ENCODE peak calls at places on chromosome 1, in six cellular contexts. D is stomach, A is H1, K is tibial nerve, L is ovary, Z is sigmoid colon. R is an unnamed sample. For H3K4me1, the result is how much of the 10 kb centered on the place peaks cover.

GRCh38 chr1:98794196-98794886 is 132.8 kb downstream of the SNX7 start:
- DNase-seq in D (no peak), A (no peak), K (peak), L (no peak), Z (no peak), R (no peak)

GRCh38 chr1:8412183-8412831 is 94.4 kb downstream of the SLC45A1 start:
- DNase-seq in D (no peak), A (no peak), K (peak), L (no peak), Z (peak), R (no peak)

GRCh38 chr1:185926562-185926961 is 192.4 kb downstream of the HMCN1 start:
- DNase-seq in D (no peak), A (no peak), K (no peak), L (no peak), Z (no peak), R (no peak)

GRCh38 chr1:237492359-237492758 is 398.4 kb downstream of the ZP4 start:
- DNase-seq in D (no peak), A (no peak), K (no peak), L (no peak), Z (no peak), R (no peak)

GRCh38 chr1:87826639-87827345 is 498.1 kb downstream of the LMO4 start:
- DNase-seq in D (no peak), A (no peak), K (peak), L (peak), Z (peak), R (peak)

GRCh38 chr1:180154003-180154324 is 705 bp upstream of the QSOX1 start:
- DNase-seq in D (no peak), A (no peak), K (no peak), L (no peak), Z (no peak), R (no peak)

GRCh38 chr1:173202430-173203145 is 4.5 kb downstream of the TNFSF4 start:
- DNase-seq in D (no peak), A (no peak), K (peak), L (no peak), Z (no peak), R (no peak)

GRCh38 chr1:95547000-95547399 is 313.0 kb downstream of the RWDD3 start:
- DNase-seq in D (no peak), A (no peak), K (no peak), L (no peak), Z (no peak), R (no peak)

GRCh38 chr1:230170153-230170547 is 103.1 kb downstream of the GALNT2 start:
- DNase-seq in D (no peak), A (no peak), K (no peak), L (no peak), Z (no peak), R (no peak)

GRCh38 chr1:101207891-101208290 is 28.9 kb upstream of the S1PR1 start:
- DNase-seq in D (no peak), A (no peak), K (no peak), L (no peak), Z (no peak), R (no peak)

GRCh38 chr1:15736666-15737229 is 690 bp downstream of the SLC25A34 start:
- DNase-seq in D (peak), A (no peak), K (no peak), L (no peak), Z (no peak), R (no peak)

GRCh38 chr1:178726545-178726944 is 1.5 kb downstream of the RALGPS2 start:
- DNase-seq in D (no peak), A (no peak), K (no peak), L (no peak), Z (no peak), R (no peak)

GRCh38 chr1:203477748-203478147 is 2.1 kb downstream of the PRELP start:
- DNase-seq in D (no peak), A (no peak), K (no peak), L (no peak), Z (no peak), R (no peak)

GRCh38 chr1:98054367-98054701 is 133.5 kb upstream of the DPYD start:
- DNase-seq in D (no peak), A (no peak), K (no peak), L (no peak), Z (no peak), R (no peak)

GRCh38 chr1:71106658-71107322 is 26.0 kb upstream of the ZRANB2 start:
- DNase-seq in D (no peak), A (no peak), K (no peak), L (no peak), Z (no peak), R (no peak)

GRCh38 chr1:99533909-99534907 is 111.7 kb upstream of the PALMD start:
- DNase-seq in D (no peak), A (no peak), K (no peak), L (no peak), Z (no peak), R (no peak)

GRCh38 chr1:35929730-35930592 is 944 bp upstream of the AGO3 start:
- DNase-seq in D (peak), A (peak), K (peak), L (peak), Z (peak), R (peak)

GRCh38 chr1:68270993-68271392 is 38.7 kb upstream of the WLS start:
- DNase-seq in D (no peak), A (no peak), K (no peak), L (no peak), Z (no peak), R (no peak)

GRCh38 chr1:168628807-168629206 is 52.4 kb downstream of the XCL1 start:
- DNase-seq in D (no peak), A (no peak), K (no peak), L (no peak), Z (no peak), R (no peak)

GRCh38 chr1:25692560-25692959 is 76.0 kb downstream of the MAN1C1 start:
- DNase-seq in D (no peak), A (peak), K (no peak), L (peak), Z (no peak), R (no peak)

GRCh38 chr1:175420491-175420827 is 227.9 kb upstream of the KIAA0040 start:
- DNase-seq in D (no peak), A (no peak), K (no peak), L (no peak), Z (no peak), R (no peak)

GRCh38 chr1:16906873-16907272 is 11.1 kb downstream of the RNU1-2 start:
- DNase-seq in D (no peak), A (no peak), K (no peak), L (no peak), Z (no peak), R (no peak)

GRCh38 chr1:66388918-66389317 is 145.0 kb upstream of the SGIP1 start:
- DNase-seq in D (no peak), A (no peak), K (no peak), L (no peak), Z (no peak), R (no peak)

GRCh38 chr1:26786437-26787380 is 1.0 kb upstream of the PIGV start:
- DNase-seq in D (peak), A (peak), K (peak), L (peak), Z (peak), R (peak)

GRCh38 chr1:180173952-180174351 is 19.3 kb downstream of the QSOX1 start:
- DNase-seq in D (peak), A (no peak), K (peak), L (peak), Z (peak), R (peak)

GRCh38 chr1:212699104-212699838 is 369 bp downstream of the BATF3 start:
- DNase-seq in D (peak), A (peak), K (peak), L (peak), Z (peak), R (peak)

GRCh38 chr1:245234217-245235120 is 79.7 kb downstream of the KIF26B start:
- DNase-seq in D (no peak), A (peak), K (no peak), L (no peak), Z (no peak), R (no peak)

GRCh38 chr1:64936958-64937357 is 29.4 kb downstream of the JAK1 start:
- DNase-seq in D (no peak), A (no peak), K (no peak), L (no peak), Z (no peak), R (no peak)

DNA sequence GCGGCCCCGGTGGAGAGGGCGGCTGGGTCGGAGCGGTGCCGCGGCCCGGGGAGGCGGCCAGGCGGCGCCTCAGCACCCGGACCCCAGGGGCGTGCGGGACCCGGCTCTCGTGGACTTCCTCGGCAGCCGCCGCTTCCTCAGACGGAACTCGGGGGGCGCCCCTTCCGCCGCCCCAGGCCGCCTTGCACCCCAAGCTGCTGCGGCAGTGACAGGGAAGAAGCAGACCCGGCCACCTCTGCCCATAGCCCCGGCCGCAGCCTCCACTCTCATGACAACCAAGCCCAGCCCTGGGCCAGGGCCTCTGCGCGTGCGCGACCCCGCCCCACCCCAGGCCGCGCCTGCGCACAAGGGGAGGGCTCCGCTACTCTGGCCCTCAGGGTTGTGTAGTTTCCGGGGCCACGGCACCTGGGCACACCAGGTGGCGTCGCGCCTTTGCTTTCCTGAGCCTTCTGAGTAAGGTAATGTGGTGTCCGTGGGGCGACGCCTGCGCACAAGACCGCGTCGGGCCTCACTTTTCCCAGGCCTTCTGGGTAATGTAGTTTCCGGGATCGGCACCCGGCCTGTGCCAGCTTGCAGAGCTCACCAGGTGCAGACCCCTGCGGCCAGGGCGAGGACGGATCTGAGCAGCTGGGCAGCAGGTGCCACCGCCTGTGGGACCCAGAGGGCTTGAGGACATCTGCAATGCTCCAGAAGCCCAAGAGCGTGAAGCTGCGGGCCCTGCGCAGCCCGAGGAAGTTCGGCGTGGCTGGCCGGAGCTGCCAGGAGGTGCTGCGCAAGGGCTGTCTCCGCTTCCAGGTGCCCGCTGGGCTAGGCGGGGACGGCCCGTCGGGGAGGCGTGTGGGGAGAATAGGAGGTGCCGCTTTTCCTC is at the start of the genes CEP104 and DFFB:
- DNase-seq in D (peak), A (peak), K (peak), L (peak), Z (peak), R (peak)
- TF ChIP-seq EP300 in D (no peak), A (no peak), K (peak), L (no peak), Z (no peak), R (no peak)

GRCh38 chr1:62233926-62234450 is 39.3 kb downstream of the L1TD1 start:
- DNase-seq in D (no peak), A (no peak), K (no peak), L (no peak), Z (no peak), R (no peak)

GRCh38 chr1:62235576-62235975 is 40.9 kb downstream of the L1TD1 start:
- DNase-seq in D (no peak), A (no peak), K (no peak), L (no peak), Z (no peak), R (no peak)

GRCh38 chr1:62237361-62237760 is 42.7 kb downstream of the L1TD1 start:
- DNase-seq in D (no peak), A (no peak), K (no peak), L (no peak), Z (no peak), R (no peak)

GRCh38 chr1:62232885-62233284 is 38.2 kb downstream of the L1TD1 start:
- DNase-seq in D (no peak), A (no peak), K (no peak), L (no peak), Z (no peak), R (no peak)

GRCh38 chr1:62234709-62235108 is 40.1 kb downstream of the L1TD1 start:
- DNase-seq in D (no peak), A (no peak), K (no peak), L (no peak), Z (no peak), R (no peak)
- H3K4me1 ChIP-seq in D (under half), A (under half), K (under half), L (under half), Z (under half), R (under half)

DNA sequence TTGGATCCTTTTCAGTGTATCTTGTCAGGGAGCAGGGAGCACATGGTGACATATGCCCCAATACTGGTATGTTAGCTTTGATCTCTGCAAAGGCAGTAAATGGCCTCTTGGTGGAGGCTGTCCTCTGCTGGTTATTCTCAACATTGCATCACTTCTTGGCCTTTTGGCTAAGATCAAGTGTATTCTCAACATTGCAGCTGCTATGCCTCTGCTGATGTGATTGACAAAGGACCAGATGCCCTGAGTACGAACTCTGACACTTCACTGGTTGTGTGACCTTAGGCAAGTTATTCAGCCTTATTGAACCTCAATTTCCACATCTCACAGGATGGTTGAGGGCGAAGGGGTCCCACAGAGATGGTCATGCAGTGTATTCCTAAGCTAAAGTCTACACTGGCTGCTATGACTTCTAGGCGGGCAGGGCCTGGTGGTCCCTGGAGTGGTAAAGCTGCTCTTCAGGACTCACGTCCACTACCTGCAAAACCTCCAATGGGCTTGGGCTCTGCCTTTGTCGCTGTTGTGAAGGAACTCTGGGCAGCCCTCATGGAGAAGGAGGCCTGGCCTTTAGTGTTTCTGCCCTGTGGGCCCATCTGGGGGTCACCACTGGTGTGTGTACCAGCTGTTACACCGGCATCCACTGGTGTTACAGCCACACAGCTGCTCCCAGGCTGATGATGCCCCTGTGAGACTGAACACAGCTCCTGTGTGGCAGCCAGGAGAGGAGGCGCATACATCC is 64.8 kb downstream of the DNTTIP2 start:
- DNase-seq in D (peak), A (peak), K (peak), L (peak), Z (peak), R (no peak)
- H3K4me3 ChIP-seq in D (no peak), A (no peak), K (no peak), L (no peak), Z (no peak), R (no peak)

DNA sequence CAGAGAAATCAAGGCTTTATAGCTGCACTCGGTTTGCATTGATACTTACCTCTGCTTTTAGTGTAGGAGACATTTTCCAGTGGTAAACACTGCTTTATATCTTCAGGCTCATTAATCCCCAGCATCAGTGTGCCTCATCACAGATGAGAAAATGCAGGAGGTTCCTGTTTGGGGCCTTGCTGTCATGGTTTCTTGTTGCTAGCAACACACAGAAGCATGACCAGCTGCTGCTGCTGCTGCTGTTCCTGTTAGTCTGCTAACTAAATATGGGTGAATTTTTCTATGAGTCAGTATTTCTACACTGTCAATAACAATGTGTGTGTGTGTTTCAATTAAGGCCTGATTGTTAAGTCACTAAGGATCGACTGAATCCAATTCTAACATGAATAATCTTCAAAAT is 85.8 kb upstream of the RGS1 start:
- DNase-seq in D (peak), A (no peak), K (peak), L (peak), Z (peak), R (no peak)
- TF ChIP-seq EP300 in D (peak), A (no peak), K (peak), L (no peak), Z (peak), R (no peak)

GRCh38 chr1:41862411-41863221 is 56.1 kb downstream of the HIVEP3 start:
- DNase-seq in D (no peak), A (no peak), K (no peak), L (no peak), Z (no peak), R (no peak)

GRCh38 chr1:41866285-41866684 is 52.4 kb downstream of the HIVEP3 start:
- DNase-seq in D (no peak), A (no peak), K (no peak), L (peak), Z (no peak), R (no peak)

GRCh38 chr1:41861509-41862410 is 57.0 kb downstream of the HIVEP3 start:
- DNase-seq in D (no peak), A (no peak), K (no peak), L (no peak), Z (no peak), R (no peak)

GRCh38 chr1:41863683-41864082 is 55.0 kb downstream of the HIVEP3 start:
- DNase-seq in D (no peak), A (no peak), K (no peak), L (no peak), Z (no peak), R (no peak)

GRCh38 chr1:41864471-41865040 is 54.2 kb downstream of the HIVEP3 start:
- DNase-seq in D (no peak), A (no peak), K (no peak), L (no peak), Z (no peak), R (no peak)
- H3K4me1 ChIP-seq in D (under half), A (under half), K (under half), L (under half), Z (under half), R (under half)

GRCh38 chr1:204685236-204686006 is at the start of gene LRRN2:
- DNase-seq in D (no peak), A (peak), K (no peak), L (peak), Z (peak), R (no peak)

GRCh38 chr1:204684206-204684536 is 1.4 kb downstream of the LRRN2 start:
- DNase-seq in D (no peak), A (no peak), K (no peak), L (no peak), Z (no peak), R (no peak)

GRCh38 chr1:204688007-204688406 is 2.5 kb upstream of the LRRN2 start:
- DNase-seq in D (no peak), A (no peak), K (no peak), L (no peak), Z (no peak), R (no peak)

GRCh38 chr1:204683284-204684205 is 2.0 kb downstream of the LRRN2 start:
- DNase-seq in D (no peak), A (no peak), K (no peak), L (no peak), Z (peak), R (no peak)

DNA sequence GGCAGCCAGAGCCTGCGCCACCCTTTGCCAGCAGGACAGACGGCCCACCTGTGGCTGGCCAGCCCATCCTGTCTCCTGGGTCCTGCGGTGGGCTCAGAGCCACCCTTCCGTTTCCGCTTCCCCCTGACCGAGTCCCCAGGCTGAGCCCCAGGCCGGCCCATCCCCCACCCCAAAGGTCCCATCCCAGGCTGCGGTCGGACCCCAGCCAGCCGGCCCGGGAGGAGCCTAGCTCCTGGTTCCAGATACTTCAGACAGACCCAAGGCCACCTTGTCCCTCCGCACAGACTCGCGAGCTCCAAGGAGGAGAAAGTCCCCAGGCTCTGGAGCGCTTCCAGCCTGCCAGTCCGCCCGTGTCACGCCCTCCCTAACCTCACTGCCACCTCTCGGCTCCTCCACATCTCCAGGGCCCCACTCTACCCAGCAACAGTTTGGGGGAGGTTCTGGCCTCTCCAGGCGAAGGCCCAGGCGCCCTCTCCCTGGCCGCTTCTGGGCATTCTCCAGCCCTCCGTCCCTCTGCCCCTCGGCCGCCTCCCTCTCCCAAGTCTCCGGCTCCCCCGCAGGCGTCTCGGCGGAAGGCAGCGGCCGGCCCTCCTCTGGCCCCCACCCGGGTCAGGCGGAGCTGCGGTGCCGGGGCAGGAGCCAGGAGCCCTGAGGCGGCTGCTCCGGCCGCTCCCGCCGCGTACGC is 845 bp downstream of the LRRN2 start:
- DNase-seq in D (no peak), A (peak), K (no peak), L (peak), Z (peak), R (no peak)
- H3K4me3 ChIP-seq in D (peak), A (peak), K (peak), L (peak), Z (peak), R (peak)

R was measured in suprapubic skin.